ENCODE peak calls at places on chromosomes 3 and 15, in eight cellular contexts. G, M, E, H, P, T, R and O are unnamed samples.

GRCh38 chr3:99023590-99024192 is 122.2 kb upstream of the DCBLD2 start:
- DNase-seq in G (no peak), M (peak), E (peak), H (peak), P (no peak), T (peak), R (no peak), O (peak)

GRCh38 chr3:57855281-57855680 is 99.2 kb downstream of the SLMAP start:
- DNase-seq in G (no peak), M (no peak), E (no peak), H (peak), P (no peak), T (no peak), R (no peak), O (no peak)

GRCh38 chr3:128426128-128426921 is 40.4 kb downstream of the DNAJB8 start:
- DNase-seq in G (peak), M (no peak), E (peak), H (peak), P (peak), T (peak), R (no peak), O (peak)

GRCh38 chr15:90249123-90249863 is at the start of gene TTLL13:
- DNase-seq in G (peak), M (peak), E (peak), H (peak), P (peak), T (peak), R (peak), O (peak)

GRCh38 chr3:183980408-183980807 is 37.3 kb downstream of the ABCC5 start:
- DNase-seq in G (no peak), M (no peak), E (no peak), H (peak), P (no peak), T (no peak), R (no peak), O (no peak)

GRCh38 chr15:88586401-88587162 is 34.6 kb upstream of the AEN start:
- DNase-seq in G (no peak), M (no peak), E (no peak), H (peak), P (no peak), T (no peak), R (no peak), O (no peak)

GRCh38 chr3:193701896-193702644 is 109.1 kb downstream of the OPA1 start:
- DNase-seq in G (no peak), M (no peak), E (no peak), H (peak), P (no peak), T (no peak), R (no peak), O (peak)

GRCh38 chr15:92605225-92605944 is 50.2 kb downstream of the FAM174B start:
- DNase-seq in G (no peak), M (no peak), E (no peak), H (no peak), P (no peak), T (no peak), R (no peak), O (no peak)

GRCh38 chr3:173584834-173585831 is 187.6 kb downstream of the NLGN1 start:
- DNase-seq in G (no peak), M (no peak), E (peak), H (peak), P (no peak), T (peak), R (no peak), O (peak)

GRCh38 chr15:50148362-50148963 is 29.4 kb upstream of the ATP8B4 start:
- DNase-seq in G (no peak), M (peak), E (peak), H (peak), P (no peak), T (peak), R (peak), O (no peak)

GRCh38 chr3:137217733-137218132 is 259.9 kb downstream of the IL20RB start:
- DNase-seq in G (no peak), M (no peak), E (peak), H (no peak), P (no peak), T (no peak), R (no peak), O (no peak)

GRCh38 chr3:74314696-74315095 is 299.8 kb downstream of the CNTN3 start:
- DNase-seq in G (no peak), M (no peak), E (no peak), H (peak), P (no peak), T (no peak), R (no peak), O (no peak)

GRCh38 chr3:153162513-153163348 is 705 bp downstream of the RAP2B start:
- DNase-seq in G (peak), M (no peak), E (peak), H (peak), P (peak), T (peak), R (peak), O (peak)

GRCh38 chr3:14460342-14461005 is 58.1 kb downstream of the SLC6A6 start:
- DNase-seq in G (no peak), M (peak), E (peak), H (peak), P (no peak), T (peak), R (no peak), O (no peak)

GRCh38 chr3:183811638-183812037 is 13.7 kb downstream of the MAP6D1 start:
- DNase-seq in G (no peak), M (no peak), E (no peak), H (no peak), P (no peak), T (no peak), R (peak), O (no peak)

DNA sequence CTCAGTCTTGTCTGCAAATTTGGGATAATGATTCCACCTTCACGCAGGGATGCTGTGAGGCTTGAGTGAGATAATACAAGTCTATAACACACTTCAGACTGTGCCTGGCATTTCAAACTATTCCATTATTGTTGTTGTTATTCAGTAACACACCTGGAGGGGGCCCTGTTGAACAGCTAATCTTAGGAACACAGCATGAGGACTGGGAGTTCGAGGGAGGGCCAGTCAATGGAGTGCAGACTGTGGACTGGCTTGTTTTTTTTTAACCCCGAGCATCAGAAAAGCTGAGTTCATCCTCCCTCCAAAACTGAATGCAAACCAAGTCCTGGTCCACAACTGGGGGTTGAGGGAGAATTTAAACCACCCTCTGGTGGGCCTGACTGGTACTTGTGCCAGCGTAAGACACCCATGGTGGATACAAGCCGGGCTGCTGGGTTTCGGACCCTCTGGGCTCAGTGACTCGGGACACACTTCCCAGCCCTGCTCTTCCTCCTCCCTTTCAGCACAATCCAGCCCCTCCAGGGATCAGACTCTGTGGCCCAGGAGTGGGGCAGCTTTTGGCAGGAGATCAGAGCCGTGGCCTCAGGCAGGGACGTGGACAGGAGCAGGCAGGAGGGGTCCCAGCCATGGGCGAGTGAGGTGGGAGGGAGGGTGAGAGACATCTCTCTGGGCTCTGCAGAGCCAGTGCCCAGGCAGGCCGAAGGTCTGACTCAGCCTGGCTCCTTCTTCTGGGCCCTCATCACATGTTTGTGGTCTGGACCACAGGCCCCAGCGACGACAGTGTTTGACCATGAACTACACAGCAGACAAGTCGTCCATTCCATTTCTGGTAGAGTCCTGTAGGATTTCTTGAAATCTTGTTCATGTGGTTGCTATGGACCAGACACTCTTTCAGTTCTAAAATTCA is 36.3 kb upstream of the MEX3B start:
- DNase-seq in G (no peak), M (peak), E (no peak), H (peak), P (no peak), T (no peak), R (no peak), O (no peak)
- TF ChIP-seq CTCF in G (no peak), M (peak), E (peak), H (peak), P (no peak), T (peak), R (no peak), O (no peak)

DNA sequence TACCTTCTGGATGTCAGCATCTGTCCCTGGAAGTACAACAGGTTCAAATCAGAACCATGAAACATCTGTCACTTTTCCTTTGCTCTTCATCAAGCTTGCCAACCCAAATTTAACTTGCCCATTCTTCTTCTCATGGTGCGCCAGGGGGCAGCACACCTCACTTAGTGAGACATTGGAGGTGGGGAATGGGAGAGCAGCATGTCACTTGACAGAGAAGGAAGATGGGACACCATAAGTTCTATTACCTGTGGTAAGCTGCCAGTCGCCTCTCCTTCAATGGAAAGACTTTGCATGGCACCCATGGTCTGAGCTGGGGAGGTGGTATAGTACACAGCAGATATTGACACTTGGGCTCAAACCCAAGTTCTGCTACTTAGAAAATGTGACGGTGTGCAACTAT is 2.9 kb downstream of the SCN5A start:
- DNase-seq in G (no peak), M (no peak), E (peak), H (peak), P (peak), T (peak), R (no peak), O (peak)
- TF ChIP-seq CTCF in G (peak), M (peak), E (peak), H (no peak), P (peak), T (peak), R (no peak), O (peak)

GRCh38 chr15:66387176-66388056 is 704 bp downstream of the MAP2K1 start:
- DNase-seq in G (peak), M (no peak), E (peak), H (peak), P (peak), T (peak), R (peak), O (peak)
- TF ChIP-seq CTCF in G (peak), M (peak), E (no peak), H (peak), P (peak), T (peak), R (peak), O (peak)

GRCh38 chr15:45858491-45858890 is 223.7 kb downstream of the SQOR start:
- DNase-seq in G (no peak), M (no peak), E (no peak), H (no peak), P (no peak), T (no peak), R (no peak), O (no peak)

GRCh38 chr15:45855907-45856579 is 221.2 kb downstream of the SQOR start:
- DNase-seq in G (no peak), M (no peak), E (peak), H (peak), P (no peak), T (no peak), R (no peak), O (no peak)

GRCh38 chr15:45857295-45857694 is 222.5 kb downstream of the SQOR start:
- DNase-seq in G (no peak), M (no peak), E (no peak), H (no peak), P (no peak), T (no peak), R (no peak), O (no peak)

GRCh38 chr15:45854455-45855202 is 219.8 kb downstream of the SQOR start:
- DNase-seq in G (no peak), M (no peak), E (no peak), H (no peak), P (no peak), T (no peak), R (no peak), O (no peak)

GRCh38 chr15:45855210-45855906 is 220.5 kb downstream of the SQOR start:
- DNase-seq in G (no peak), M (no peak), E (no peak), H (no peak), P (no peak), T (no peak), R (no peak), O (no peak)
- TF ChIP-seq CTCF in G (no peak), M (no peak), E (no peak), H (no peak), P (no peak), T (no peak), R (no peak), O (no peak)